ENCODE peak calls at places on chromosome 22, in four cellular contexts. F is A549, D is K562, R is GM12878. U is an unnamed sample.

GRCh38 chr22:44847892-44848291 is 95.5 kb downstream of the ARHGAP8 start:
- DNase-seq in F (no peak), D (no peak), R (no peak), U (no peak)

GRCh38 chr22:50218153-50218995 is 17.6 kb downstream of the SELENOO start:
- DNase-seq in F (no peak), R (no peak), D (no peak), U (no peak)

GRCh38 chr22:17512960-17513359 is 50.3 kb upstream of the SLC25A18 start:
- DNase-seq in D (no peak), R (no peak), F (no peak), U (no peak)

GRCh38 chr22:28674121-28674563 is 5.5 kb downstream of the TTC28 start:
- DNase-seq in D (peak), F (no peak), R (peak), U (no peak)

GRCh38 chr22:25318081-25318823 is 98.8 kb downstream of the CRYBB2 start:
- DNase-seq in D (no peak), R (no peak), F (no peak), U (no peak)

GRCh38 chr22:29146771-29147170 is 58.9 kb upstream of the EMID1 start:
- DNase-seq in F (no peak), R (no peak), D (no peak), U (no peak)

GRCh38 chr22:37284807-37285355 is 2.6 kb downstream of the CYTH4 start:
- DNase-seq in R (peak), F (no peak), D (no peak), U (no peak)

GRCh38 chr22:26648011-26648497 is 9.3 kb upstream of the MIAT start:
- DNase-seq in F (no peak), R (no peak), D (no peak), U (no peak)

GRCh38 chr22:30609260-30610185 is 2.5 kb downstream of the TCN2 start:
- DNase-seq in R (peak), F (peak), D (peak), U (no peak)

GRCh38 chr22:39308614-39309363 is 10.6 kb downstream of the RPL3 start:
- DNase-seq in D (no peak), R (no peak), F (peak), U (no peak)

GRCh38 chr22:20867179-20868099 is 8.6 kb downstream of the SNAP29 start:
- DNase-seq in F (no peak), D (peak), R (no peak), U (peak)

GRCh38 chr22:25746012-25746373 is 4.0 kb downstream of the MYO18B start:
- DNase-seq in R (no peak), F (no peak), D (no peak), U (no peak)

GRCh38 chr22:38788846-38789245 is 5.1 kb downstream of the DNAL4 start:
- DNase-seq in D (no peak), R (no peak), F (no peak), U (no peak)

GRCh38 chr22:25942989-25943411 is 201.0 kb downstream of the MYO18B start:
- DNase-seq in F (no peak), R (no peak), D (no peak), U (no peak)

GRCh38 chr22:27918351-27919221 is 470 bp downstream of the PITPNB start:
- DNase-seq in D (peak), F (peak), R (no peak), U (peak)

GRCh38 chr22:25375683-25376082 is 156.2 kb downstream of the CRYBB2 start:
- DNase-seq in F (no peak), R (no peak), D (no peak), U (no peak)

GRCh38 chr22:30717331-30717921 is 22.8 kb downstream of the OSBP2 start:
- DNase-seq in D (no peak), F (peak), R (no peak), U (peak)

GRCh38 chr22:26461188-26461810 is 22.3 kb downstream of the HPS4 start:
- DNase-seq in F (peak), R (no peak), D (peak), U (peak)

GRCh38 chr22:39723899-39724351 is 153.4 kb downstream of the CACNA1I start:
- DNase-seq in D (peak), F (no peak), R (no peak), U (peak)

GRCh38 chr22:50031189-50032091 is 18.9 kb upstream of the IL17REL start:
- DNase-seq in F (no peak), R (no peak), D (no peak), U (no peak)

GRCh38 chr22:36221799-36222751 is 17.3 kb downstream of the APOL2 start:
- DNase-seq in R (no peak), F (peak), D (peak), U (peak)

GRCh38 chr22:36037102-36037758 is 8.6 kb upstream of the RBFOX2 start:
- DNase-seq in D (no peak), F (no peak), R (no peak), U (no peak)

GRCh38 chr22:27975381-27976013 is 56.4 kb upstream of the PITPNB start:
- DNase-seq in D (no peak), F (no peak), R (no peak), U (no peak)

GRCh38 chr22:26586556-26587325 is 3.2 kb downstream of the TPST2 start:
- DNase-seq in D (no peak), R (no peak), F (no peak), U (no peak)

GRCh38 chr22:22683668-22684361 is 39.4 kb downstream of the GGTLC2 start:
- DNase-seq in F (no peak), D (no peak), R (no peak), U (no peak)

GRCh38 chr22:43826142-43827093 is 14.3 kb upstream of the EFCAB6 start:
- DNase-seq in D (no peak), R (no peak), F (peak), U (no peak)
- H3K4me3 ChIP-seq in D (no peak), R (no peak), F (no peak), U (no peak)

DNA sequence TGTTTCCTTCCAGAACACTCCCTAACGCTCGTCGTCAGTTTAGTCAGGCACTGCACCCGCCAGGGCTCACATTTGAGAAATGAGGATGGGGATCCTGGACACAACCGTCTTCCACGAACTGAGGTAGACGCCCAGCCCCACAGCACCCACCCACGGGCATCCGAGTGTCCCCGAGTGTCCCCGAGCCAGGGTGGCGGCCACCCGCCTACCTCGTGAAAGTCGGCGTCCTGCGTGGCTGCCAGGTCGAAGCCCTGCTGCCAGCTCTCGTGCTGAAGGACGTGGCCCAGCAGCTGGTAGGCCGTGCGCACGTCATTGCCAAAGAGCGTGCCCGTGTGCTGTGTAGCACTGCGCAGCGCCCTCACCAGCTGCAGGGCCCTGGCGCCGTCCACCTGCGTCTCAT is 53.6 kb downstream of the TRMU start:
- DNase-seq in D (no peak), R (no peak), F (no peak), U (no peak)
- TF ChIP-seq POLR2AphosphoS2 in D (no peak), R (no peak), F (no peak), U (no peak)

GRCh38 chr22:48089601-48090331 is 1327.3 kb downstream of the TBC1D22A start:
- DNase-seq in D (peak), R (no peak), F (peak), U (no peak)
- H3K4me3 ChIP-seq in D (no peak), R (no peak), F (no peak), U (no peak)

GRCh38 chr22:42889290-42889689 is 32.2 kb upstream of the ARFGAP3 start:
- DNase-seq in R (peak), F (no peak), D (no peak), U (no peak)

GRCh38 chr22:42884616-42885375 is 27.7 kb upstream of the ARFGAP3 start:
- DNase-seq in R (no peak), D (no peak), F (no peak), U (no peak)

GRCh38 chr22:42887114-42887513 is 30.0 kb upstream of the ARFGAP3 start:
- DNase-seq in D (no peak), F (no peak), R (no peak), U (no peak)

GRCh38 chr22:42885446-42885845 is 28.4 kb upstream of the ARFGAP3 start:
- DNase-seq in D (no peak), R (no peak), F (no peak), U (no peak)

DNA sequence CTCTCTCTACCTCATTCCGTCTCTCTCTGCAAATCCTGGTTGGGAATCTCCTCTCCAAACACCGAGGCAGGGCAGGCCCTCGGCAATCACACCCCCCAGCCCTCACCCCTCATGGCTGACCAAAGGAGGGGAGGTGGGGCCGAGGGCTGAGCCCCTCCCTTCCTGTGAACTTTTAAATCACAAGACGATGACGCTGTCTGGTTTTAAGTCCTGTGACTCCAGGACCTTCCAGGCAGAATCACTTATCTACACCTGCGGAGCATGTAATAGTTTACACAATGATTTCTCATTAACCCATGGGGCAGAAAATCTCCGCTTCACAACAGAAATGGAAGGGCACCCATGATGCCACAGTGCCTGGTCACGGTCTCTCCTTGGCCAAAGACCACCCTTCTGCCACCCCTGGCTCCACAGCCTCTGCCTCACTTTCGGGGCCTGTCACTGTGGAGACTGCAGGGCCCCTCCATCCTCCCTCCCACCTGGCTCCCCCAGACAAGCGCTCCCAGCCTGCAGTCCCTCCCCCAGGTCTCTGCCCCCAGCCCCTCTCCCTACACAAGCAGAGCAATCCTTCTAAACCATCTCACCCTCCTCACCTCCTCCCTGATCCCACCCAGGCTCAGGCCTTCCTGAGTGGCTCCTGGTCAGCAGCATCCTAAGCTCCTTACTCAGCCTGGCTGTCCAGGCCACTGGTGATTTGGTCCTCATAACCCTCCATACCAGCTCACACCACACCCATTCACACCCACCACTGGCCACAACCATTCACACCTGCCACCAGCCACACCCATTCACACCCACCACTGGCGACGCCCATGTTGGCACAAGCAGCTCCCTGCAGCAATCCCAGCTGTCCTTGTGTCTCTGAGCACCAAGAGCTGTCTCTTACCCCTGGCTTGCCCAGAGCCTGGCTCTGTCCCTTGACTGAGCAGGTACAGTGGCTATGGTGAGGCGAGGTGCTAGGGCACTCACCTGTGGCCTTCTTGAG is 30.7 kb upstream of the ARFGAP3 start:
- DNase-seq in R (no peak), D (no peak), F (no peak), U (no peak)
- TF ChIP-seq POLR2AphosphoS2 in R (no peak), D (no peak), F (no peak), U (no peak)

GRCh38 chr22:41782751-41783150 is 17.7 kb upstream of the CCDC134 start:
- DNase-seq in F (no peak), R (no peak), D (no peak), U (no peak)

GRCh38 chr22:41782316-41782715 is 18.2 kb upstream of the CCDC134 start:
- DNase-seq in F (no peak), R (no peak), D (no peak), U (no peak)

GRCh38 chr22:41780714-41781507 is 19.6 kb upstream of the CCDC134 start:
- DNase-seq in D (peak), F (no peak), R (peak), U (peak)

GRCh38 chr22:41779889-41780505 is 20.5 kb upstream of the CCDC134 start:
- DNase-seq in D (no peak), F (no peak), R (no peak), U (no peak)

DNA sequence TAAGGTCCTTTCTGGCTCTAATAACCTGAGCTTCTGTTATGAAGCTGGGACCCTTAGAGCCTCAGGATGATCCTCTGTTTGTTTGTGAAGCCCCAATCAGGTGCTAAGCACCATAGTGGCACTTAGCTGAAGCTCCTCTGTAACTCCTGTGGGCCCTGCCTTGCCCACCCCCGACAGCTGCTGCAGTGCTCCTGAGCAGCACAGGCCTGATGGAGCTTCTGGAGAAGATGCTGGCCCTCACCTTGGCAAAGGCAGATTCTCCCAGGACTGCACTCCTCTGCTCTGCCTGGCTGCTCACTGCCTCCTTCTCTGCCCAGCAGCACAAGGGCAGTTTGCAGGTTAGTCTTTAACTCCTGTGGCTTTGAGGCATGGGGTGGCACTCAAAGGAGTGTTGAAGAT is 19.0 kb upstream of the CCDC134 start:
- DNase-seq in F (no peak), D (no peak), R (no peak), U (no peak)
- H3K4me3 ChIP-seq in F (no peak), D (no peak), R (peak), U (no peak)

GRCh38 chr22:43343262-43343988 is at the start of gene SCUBE1:
- DNase-seq in R (no peak), F (peak), D (peak), U (no peak)

GRCh38 chr22:43345356-43345755 is 2.2 kb upstream of the SCUBE1 start:
- DNase-seq in D (no peak), R (no peak), F (no peak), U (no peak)

GRCh38 chr22:43346521-43346929 is 3.4 kb upstream of the SCUBE1 start:
- DNase-seq in R (no peak), D (peak), F (peak), U (peak)

GRCh38 chr22:43342347-43343261 is 568 bp downstream of the SCUBE1 start:
- DNase-seq in R (no peak), F (no peak), D (no peak), U (no peak)

DNA sequence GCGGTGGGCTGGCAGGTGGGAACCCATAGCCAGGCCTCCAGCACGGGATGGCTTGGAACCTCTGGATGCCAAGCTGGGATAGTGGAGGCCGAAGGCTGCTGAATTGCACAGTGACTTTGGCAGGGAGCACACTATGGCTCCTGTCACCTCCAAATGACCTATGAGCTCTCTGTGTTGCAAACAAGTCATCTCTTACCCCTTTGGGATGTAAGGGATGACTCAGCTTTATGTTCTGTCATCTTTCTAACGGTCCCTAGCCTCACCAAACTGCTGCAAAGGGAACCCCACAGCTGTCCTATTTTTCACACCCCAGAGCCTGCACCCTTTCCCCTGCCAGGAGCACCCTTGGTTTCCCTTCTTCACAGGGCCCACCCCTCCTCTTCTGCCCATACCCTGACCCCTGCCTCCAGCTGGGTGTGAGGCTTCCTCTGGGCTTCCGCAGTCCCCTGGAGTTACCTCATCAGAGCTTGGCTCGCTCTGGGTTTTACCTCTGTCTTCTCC is 2.6 kb upstream of the SCUBE1 start:
- DNase-seq in F (no peak), D (peak), R (no peak), U (peak)
- TF ChIP-seq POLR2AphosphoS2 in F (no peak), D (no peak), R (no peak), U (no peak)

U was measured in HepG2.